ENCODE peak calls at places on chromosomes 5 and 9, in seven cellular contexts. G is GM12865; B is thyroid gland; U is activated CD8-positive, alpha-beta T cell treated with anti-CD3 and anti-CD28 coated beads for 36 hours; J is dorsolateral prefrontal cortex; X is astrocyte; H is colonic mucosa. D is an unnamed sample.

GRCh38 chr9:97555164-97555563 is 53.7 kb downstream of the TMOD1 start:
- DNase-seq in G (no peak), B (peak; percentile 35), U (no peak), J (no peak), X (peak; percentile 7), H (no peak), D (no peak)

GRCh38 chr9:73151653-73152382 is at the start of gene ANXA1:
- DNase-seq in G (no peak), B (no peak), U (no peak), J (no peak), X (peak; percentile 87), H (peak; percentile 34), D (no peak)

GRCh38 chr5:172410839-172411238 is 43.5 kb downstream of the SH3PXD2B start:
- DNase-seq in G (no peak), B (no peak), U (no peak), J (no peak), X (peak; percentile 67), H (no peak), D (no peak)

GRCh38 chr9:107638922-107639321 is 149.4 kb upstream of the KLF4 start:
- DNase-seq in G (no peak), B (no peak), U (no peak), J (no peak), X (peak; percentile 57), H (peak; percentile 88), D (no peak)

GRCh38 chr5:116487045-116487444 is 87.6 kb downstream of the SEMA6A start:
- DNase-seq in G (no peak), B (no peak), U (no peak), J (no peak), X (no peak), H (no peak), D (no peak)

GRCh38 chr5:107831612-107832395 is 161.1 kb upstream of the EFNA5 start:
- DNase-seq in G (no peak), B (no peak), U (no peak), J (no peak), X (peak; percentile 78), H (no peak), D (no peak)

GRCh38 chr9:130240410-130241197 is 25.0 kb upstream of the HMCN2 start:
- DNase-seq in G (peak; percentile 70), B (peak; percentile 68), U (peak; percentile 61), J (no peak), X (peak; percentile 60), H (peak; percentile 69), D (peak; percentile 57)

GRCh38 chr5:167626341-167627118 is 664.9 kb upstream of the WWC1 start:
- DNase-seq in G (no peak), B (no peak), U (no peak), J (no peak), X (peak; percentile 53), H (no peak), D (no peak)

GRCh38 chr5:14181299-14181968 is 38.3 kb downstream of the TRIO start:
- DNase-seq in G (no peak), B (no peak), U (no peak), J (no peak), X (no peak), H (no peak), D (no peak)
- TF ChIP-seq CTCF in G (no peak), B (no peak), U (no peak), J (no peak), X (no peak), H (no peak), D (no peak)

DNA sequence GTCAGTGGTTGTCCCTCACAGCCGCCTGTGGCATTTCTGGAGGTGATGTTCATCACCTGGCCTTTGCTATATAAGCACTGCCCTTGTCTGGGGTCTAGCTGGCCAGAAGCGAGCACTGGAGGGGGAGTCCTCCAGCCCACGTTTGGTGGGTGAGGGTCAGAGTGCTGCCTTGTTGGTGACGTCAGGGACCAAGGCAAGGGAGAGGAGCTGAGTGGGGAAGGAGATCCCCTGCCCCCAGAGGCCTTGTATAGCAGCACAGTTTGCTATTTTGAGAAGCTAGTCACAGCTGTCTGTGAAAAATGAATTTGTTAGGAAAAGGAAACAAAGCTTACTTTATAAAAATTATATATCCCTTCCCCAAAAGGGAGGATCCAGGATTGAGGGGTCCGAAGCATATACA is 49.8 kb downstream of the SYK start:
- DNase-seq in G (no peak), B (no peak), U (no peak), J (no peak), X (no peak), H (no peak), D (no peak)
- TF ChIP-seq CTCF in G (peak; percentile 5), B (no peak), U (no peak), J (no peak), X (no peak), H (no peak), D (no peak)

DNA sequence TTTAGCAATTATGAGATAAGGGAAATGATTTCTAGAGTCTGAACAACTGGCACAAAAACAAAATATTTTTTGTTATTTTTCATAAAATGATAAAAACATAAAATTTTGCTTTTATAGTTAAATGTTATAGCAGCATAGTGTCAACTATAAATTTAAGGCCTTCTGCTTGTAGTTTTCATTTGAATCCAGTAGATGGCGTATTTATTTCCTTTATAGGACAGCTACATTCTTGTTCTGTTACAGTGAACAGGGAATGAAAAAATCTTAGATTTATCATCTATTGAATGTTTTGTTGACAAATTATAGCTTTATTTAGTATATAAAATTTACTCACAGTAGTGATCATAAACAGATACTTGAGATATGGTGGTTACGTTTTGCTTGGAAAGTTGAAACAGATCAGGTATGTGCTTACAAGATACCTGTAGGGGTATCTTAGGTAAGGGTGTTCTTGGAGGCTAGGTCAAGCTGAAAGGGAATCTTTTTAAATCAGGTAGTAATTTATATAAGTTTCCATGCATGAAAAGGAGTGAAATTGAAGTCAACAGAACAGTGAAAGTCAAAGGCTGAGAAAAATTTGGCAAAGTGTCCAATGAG is 239.3 kb upstream of the GRIN3A start:
- DNase-seq in G (peak; percentile 15), B (no peak), U (no peak), J (no peak), X (no peak), H (no peak), D (no peak)
- TF ChIP-seq CTCF in G (peak; percentile 39), B (no peak), U (peak; percentile 66), J (peak; percentile 71), X (peak; percentile 55), H (peak; percentile 59), D (peak; percentile 61)

GRCh38 chr5:83595217-83595616 is 123.7 kb downstream of the VCAN start:
- DNase-seq in G (no peak), B (no peak), U (no peak), J (no peak), X (no peak), H (no peak), D (no peak)
- TF ChIP-seq CTCF in G (no peak), B (no peak), U (no peak), J (no peak), X (peak; percentile 20), H (no peak), D (no peak)

GRCh38 chr5:176747670-176748072 is 62.7 kb upstream of the UNC5A start:
- DNase-seq in G (no peak), B (no peak), U (no peak), J (no peak), X (no peak), H (peak; percentile 6), D (no peak)

GRCh38 chr5:176748967-176749935 is 61.1 kb upstream of the UNC5A start:
- DNase-seq in G (no peak), B (no peak), U (no peak), J (no peak), X (no peak), H (peak; percentile 13), D (no peak)

GRCh38 chr5:176754376-176754942 is 55.9 kb upstream of the UNC5A start:
- DNase-seq in G (no peak), B (no peak), U (no peak), J (no peak), X (no peak), H (no peak), D (no peak)

GRCh38 chr5:176748073-176748966 is 62.0 kb upstream of the UNC5A start:
- DNase-seq in G (no peak), B (no peak), U (no peak), J (no peak), X (no peak), H (no peak), D (no peak)

DNA sequence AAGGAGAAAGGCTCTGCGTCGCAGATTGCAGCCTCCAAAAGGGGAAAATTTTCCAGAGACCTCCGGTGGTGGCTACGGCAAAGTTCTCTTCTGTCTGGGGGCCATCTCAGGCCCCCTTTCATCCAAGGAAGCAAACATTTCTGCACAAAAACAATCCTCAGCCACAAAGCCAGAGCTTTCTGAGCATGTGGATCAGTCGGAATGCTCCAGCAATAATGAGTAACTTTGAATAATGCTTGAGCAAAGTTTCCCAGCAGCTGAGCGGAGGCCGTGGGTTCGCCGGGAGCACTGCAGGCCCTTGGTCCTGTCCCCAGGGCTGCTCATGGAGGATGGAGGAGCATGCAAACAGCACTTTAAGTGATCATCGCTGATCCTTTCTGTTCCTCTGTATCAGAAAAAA is 60.2 kb upstream of the UNC5A start:
- DNase-seq in G (no peak), B (no peak), U (no peak), J (no peak), X (no peak), H (no peak), D (no peak)
- TF ChIP-seq CTCF in G (no peak), B (no peak), U (no peak), J (no peak), X (no peak), H (no peak), D (no peak)